ENCODE peak calls at places on chromosomes 2 and 18, in seven cellular contexts. H is tibial artery, A is pancreas, S is HepG2, B is fibroblast of lung, Q is astrocyte, L is esophagus squamous epithelium. K is an unnamed sample.

GRCh38 chr2:100406120-100406508 is 11.4 kb downstream of the CHST10 start:
- DNase-seq in H (no peak), A (no peak), S (no peak), B (no peak), Q (no peak), L (no peak), K (no peak)

GRCh38 chr2:230811508-230811907 is 53.2 kb upstream of the ITM2C start:
- DNase-seq in H (no peak), A (no peak), S (no peak), B (peak; percentile 72), Q (peak; percentile 49), L (no peak), K (no peak)

GRCh38 chr2:217394510-217395351 is 534.9 kb upstream of the TNP1 start:
- DNase-seq in H (no peak), A (no peak), S (no peak), B (no peak), Q (peak; percentile 53), L (no peak), K (no peak)

GRCh38 chr2:191217580-191217979 is 27.6 kb upstream of the MYO1B start:
- DNase-seq in H (no peak), A (no peak), S (peak; percentile 35), B (peak; percentile 39), Q (peak; percentile 73), L (no peak), K (no peak)

GRCh38 chr2:109202486-109202885 is 73.5 kb downstream of the SH3RF3 start:
- DNase-seq in H (no peak), A (no peak), S (no peak), B (no peak), Q (no peak), L (no peak), K (no peak)

GRCh38 chr18:48300463-48300961 is 108.7 kb downstream of the ZBTB7C start:
- DNase-seq in H (peak; percentile 59), A (no peak), S (no peak), B (no peak), Q (no peak), L (no peak), K (no peak)

GRCh38 chr2:222848862-222849261 is 12.0 kb upstream of the ACSL3 start:
- DNase-seq in H (no peak), A (no peak), S (no peak), B (no peak), Q (no peak), L (no peak), K (no peak)

GRCh38 chr2:12923907-12924610 is 207.3 kb downstream of the TRIB2 start:
- DNase-seq in H (no peak), A (no peak), S (no peak), B (peak; percentile 43), Q (peak; percentile 94), L (no peak), K (no peak)

GRCh38 chr2:225272173-225272572 is 127.3 kb upstream of the NYAP2 start:
- DNase-seq in H (no peak), A (no peak), S (no peak), B (no peak), Q (no peak), L (no peak), K (no peak)

GRCh38 chr2:211408485-211408884 is 852.1 kb downstream of the CPS1 start:
- DNase-seq in H (no peak), A (no peak), S (peak; percentile 42), B (no peak), Q (peak; percentile 81), L (no peak), K (no peak)

GRCh38 chr2:67260348-67261277 is 136.5 kb upstream of the ETAA1 start:
- DNase-seq in H (peak; percentile 91), A (no peak), S (no peak), B (peak; percentile 100), Q (peak; percentile 100), L (no peak), K (no peak)

GRCh38 chr2:118728984-118729383 is 118.5 kb downstream of the EN1 start:
- DNase-seq in H (no peak), A (no peak), S (no peak), B (no peak), Q (no peak), L (no peak), K (no peak)

GRCh38 chr18:46152808-46153617 is 48.8 kb downstream of the HAUS1 start:
- DNase-seq in H (no peak), A (no peak), S (no peak), B (no peak), Q (peak; percentile 27), L (no peak), K (no peak)

GRCh38 chr2:218026676-218027425 is 24.1 kb upstream of the TNS1 start:
- DNase-seq in H (peak; percentile 67), A (peak; percentile 96), S (no peak), B (no peak), Q (no peak), L (no peak), K (no peak)

GRCh38 chr2:197759013-197759412 is 26.1 kb downstream of the BOLL start:
- DNase-seq in H (no peak), A (no peak), S (no peak), B (no peak), Q (no peak), L (no peak), K (no peak)

GRCh38 chr18:62663731-62664336 is 51.5 kb upstream of the PHLPP1 start:
- DNase-seq in H (no peak), A (no peak), S (no peak), B (peak; percentile 19), Q (peak; percentile 69), L (no peak), K (no peak)

GRCh38 chr2:43220982-43221659 is 5.3 kb downstream of the ZFP36L2 start:
- DNase-seq in H (peak; percentile 77), A (no peak), S (no peak), B (peak; percentile 99), Q (peak; percentile 94), L (peak; percentile 19), K (no peak)

GRCh38 chr2:98487806-98488189 is 43.1 kb downstream of the INPP4A start:
- DNase-seq in H (no peak), A (no peak), S (peak; percentile 66), B (peak; percentile 21), Q (no peak), L (no peak), K (peak; percentile 36)

GRCh38 chr2:99977947-99978346 is 164.4 kb downstream of the AFF3 start:
- DNase-seq in H (no peak), A (no peak), S (no peak), B (no peak), Q (no peak), L (no peak), K (no peak)

GRCh38 chr18:78376036-78376435 is 603.6 kb upstream of the SALL3 start:
- DNase-seq in H (no peak), A (no peak), S (no peak), B (no peak), Q (no peak), L (no peak), K (no peak)

GRCh38 chr2:31696068-31696467 is 115.3 kb upstream of the SRD5A2 start:
- DNase-seq in H (no peak), A (no peak), S (no peak), B (no peak), Q (no peak), L (no peak), K (no peak)
- H3K9me3 ChIP-seq in H (peaks cover 69% of the 10 kb centered on the region), A (peaks cover 8% of the 10 kb centered on the region), S (peaks cover 38% of the 10 kb centered on the region), B (no peaks in the 10 kb centered on the region), Q (peaks cover 27% of the 10 kb centered on the region), L (peaks cover 78% of the 10 kb centered on the region), K (peaks cover 22% of the 10 kb centered on the region)

GRCh38 chr2:65488527-65488926 is 56.1 kb upstream of the SPRED2 start:
- DNase-seq in H (no peak), A (no peak), S (no peak), B (no peak), Q (no peak), L (no peak), K (no peak)

GRCh38 chr2:65489269-65489668 is 56.9 kb upstream of the SPRED2 start:
- DNase-seq in H (no peak), A (no peak), S (no peak), B (no peak), Q (no peak), L (no peak), K (no peak)

GRCh38 chr2:65487404-65487803 is 55.0 kb upstream of the SPRED2 start:
- DNase-seq in H (no peak), A (no peak), S (no peak), B (no peak), Q (no peak), L (no peak), K (no peak)

GRCh38 chr2:65491381-65491903 is 59.0 kb upstream of the SPRED2 start:
- DNase-seq in H (no peak), A (no peak), S (no peak), B (peak; percentile 23), Q (peak; percentile 30), L (no peak), K (no peak)

DNA sequence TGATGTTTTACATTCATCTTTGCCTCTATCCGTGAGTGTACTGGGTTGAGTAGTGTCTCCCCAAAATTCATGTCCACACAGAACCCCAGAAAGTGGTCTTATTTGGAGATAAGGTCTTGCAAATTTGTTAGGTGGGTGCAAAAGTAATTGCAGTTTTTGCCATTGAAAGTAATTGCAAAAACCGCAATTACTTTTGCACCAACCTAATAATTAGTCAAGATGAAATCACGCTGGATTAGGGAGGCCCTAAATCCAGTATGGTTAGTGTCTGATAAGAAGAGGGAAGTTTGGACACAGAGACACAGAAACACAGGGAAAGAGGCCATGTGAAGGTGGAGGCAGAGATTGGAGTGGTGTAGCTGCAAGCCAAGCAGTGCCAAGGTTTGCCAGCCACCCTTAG is 57.8 kb upstream of the SPRED2 start:
- DNase-seq in H (no peak), A (no peak), S (no peak), B (no peak), Q (no peak), L (no peak), K (no peak)
- H3K9me3 ChIP-seq in H (no peaks in the 10 kb centered on the region), A (no peaks in the 10 kb centered on the region), S (no peaks in the 10 kb centered on the region), B (no peaks in the 10 kb centered on the region), Q (peaks cover 9% of the 10 kb centered on the region), L (peaks cover 16% of the 10 kb centered on the region), K (no peaks in the 10 kb centered on the region)

DNA sequence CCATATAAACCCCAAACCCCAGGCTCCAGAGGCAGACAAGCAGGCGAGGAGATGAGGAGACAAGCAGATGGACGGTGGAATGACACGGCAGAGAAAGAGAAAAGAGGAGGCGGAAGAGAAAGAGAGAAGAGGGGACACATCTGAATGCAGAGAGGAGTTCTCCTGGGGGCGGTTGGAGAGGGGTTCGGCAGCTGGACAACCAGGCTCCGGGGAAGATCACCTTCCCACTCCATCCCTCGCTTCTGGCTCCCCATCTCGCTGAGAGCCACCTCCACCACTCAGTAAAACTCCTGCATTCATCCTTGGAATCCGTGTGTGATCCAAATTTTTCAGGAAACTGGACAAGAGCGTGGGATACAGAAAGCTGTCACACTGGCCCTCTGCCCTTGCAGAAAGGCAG is 966.7 kb upstream of the NXPH2 start:
- DNase-seq in H (no peak), A (no peak), S (no peak), B (no peak), Q (no peak), L (no peak), K (no peak)
- H3K9me3 ChIP-seq in H (no peaks in the 10 kb centered on the region), A (no peaks in the 10 kb centered on the region), S (peaks cover 17% of the 10 kb centered on the region), B (no peaks in the 10 kb centered on the region), Q (no peaks in the 10 kb centered on the region), L (peaks cover 24% of the 10 kb centered on the region), K (peaks cover 2% of the 10 kb centered on the region)

DNA sequence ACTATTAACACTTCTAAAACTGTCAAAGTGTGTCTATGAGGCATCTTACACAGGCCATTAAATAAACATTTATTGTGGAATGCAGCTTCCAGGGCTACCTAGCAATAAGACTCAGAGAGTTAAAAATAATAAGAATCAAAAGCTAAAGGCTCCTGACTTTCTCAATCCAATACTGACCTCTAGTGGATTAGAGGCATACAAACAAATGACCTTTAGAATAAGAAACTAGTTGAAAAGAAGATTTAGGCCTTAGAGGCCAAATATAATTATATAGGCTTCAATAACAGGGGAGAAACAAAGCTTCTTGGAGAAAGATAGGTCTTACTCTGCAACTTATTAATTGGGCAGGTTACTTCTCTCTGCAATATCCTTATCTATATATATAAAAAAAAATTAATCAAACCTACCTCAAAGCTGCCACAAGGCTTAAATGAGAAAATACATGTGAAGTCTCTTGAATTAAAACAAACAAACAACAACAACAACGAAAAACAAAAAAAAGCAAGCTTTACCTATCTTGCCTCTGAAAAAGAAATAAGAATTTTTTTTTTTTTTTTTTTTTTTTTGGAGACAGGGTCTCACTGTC is 246.1 kb downstream of the EXOC6B start:
- DNase-seq in H (no peak), A (no peak), S (peak; percentile 70), B (peak; percentile 71), Q (peak; percentile 39), L (no peak), K (no peak)
- H3K9me3 ChIP-seq in H (no peaks in the 10 kb centered on the region), A (no peaks in the 10 kb centered on the region), S (no peaks in the 10 kb centered on the region), B (no peaks in the 10 kb centered on the region), Q (no peaks in the 10 kb centered on the region), L (no peaks in the 10 kb centered on the region), K (no peaks in the 10 kb centered on the region)

K was measured in T-helper 17 cell.